ENCODE peak calls at places on chromosomes 7 and 10, in six cellular contexts. One of them, this sample, is unnamed.

GRCh38 chr7:35316549-35316948 is 62.6 kb upstream of the TBX20 start:
- DNase-seq in CD4-positive, CD25-positive, alpha-beta regulatory T cell: no peak
- DNase-seq in GM13977: no peak
- DNase-seq in activated T-helper 1 cell treated with anti-CD3 and anti-CD28 coated beads, Interleukin-12 subunit alpha, Interleukin-12 subunit beta, Interleukin-2, Interleukin-4 antibody, amounts not matched to agents 30 ng/mL and 10 ng/mL and 1 ng/mL, durations not matched to agents 14 hours and 24 hours and 36 hours: no peak
- DNase-seq in head of caudate nucleus: no peak
- DNase-seq in A549: no peak
- DNase-seq in this sample: no peak

GRCh38 chr7:154906201-154906600 is 96.7 kb downstream of the PAXIP1 start:
- DNase-seq in activated T-helper 1 cell treated with anti-CD3 and anti-CD28 coated beads, Interleukin-12 subunit alpha, Interleukin-12 subunit beta, Interleukin-2, Interleukin-4 antibody, amounts not matched to agents 30 ng/mL and 10 ng/mL and 1 ng/mL, durations not matched to agents 14 hours and 24 hours and 36 hours: no peak
- DNase-seq in CD4-positive, CD25-positive, alpha-beta regulatory T cell: no peak
- DNase-seq in head of caudate nucleus: no peak
- DNase-seq in GM13977: no peak
- DNase-seq in A549: no peak
- DNase-seq in this sample: no peak

GRCh38 chr7:105015631-105015965 is 1.6 kb downstream of the KMT2E start:
- DNase-seq in activated T-helper 1 cell treated with anti-CD3 and anti-CD28 coated beads, Interleukin-12 subunit alpha, Interleukin-12 subunit beta, Interleukin-2, Interleukin-4 antibody, amounts not matched to agents 30 ng/mL and 10 ng/mL and 1 ng/mL, durations not matched to agents 14 hours and 24 hours and 36 hours: no peak
- DNase-seq in head of caudate nucleus: peak; percentile 65
- DNase-seq in A549: no peak
- DNase-seq in CD4-positive, CD25-positive, alpha-beta regulatory T cell: no peak
- DNase-seq in GM13977: peak; percentile 18
- DNase-seq in this sample: no peak

GRCh38 chr10:75717126-75717916 is 285.9 kb downstream of the LRMDA start:
- DNase-seq in CD4-positive, CD25-positive, alpha-beta regulatory T cell: no peak
- DNase-seq in activated T-helper 1 cell treated with anti-CD3 and anti-CD28 coated beads, Interleukin-12 subunit alpha, Interleukin-12 subunit beta, Interleukin-2, Interleukin-4 antibody, amounts not matched to agents 30 ng/mL and 10 ng/mL and 1 ng/mL, durations not matched to agents 14 hours and 24 hours and 36 hours: no peak
- DNase-seq in head of caudate nucleus: no peak
- DNase-seq in GM13977: no peak
- DNase-seq in A549: no peak
- DNase-seq in this sample: no peak

GRCh38 chr7:37352974-37353948 is 95.4 kb downstream of the ELMO1 start:
- DNase-seq in head of caudate nucleus: no peak
- DNase-seq in activated T-helper 1 cell treated with anti-CD3 and anti-CD28 coated beads, Interleukin-12 subunit alpha, Interleukin-12 subunit beta, Interleukin-2, Interleukin-4 antibody, amounts not matched to agents 30 ng/mL and 10 ng/mL and 1 ng/mL, durations not matched to agents 14 hours and 24 hours and 36 hours: peak; percentile 71
- DNase-seq in A549: no peak
- DNase-seq in CD4-positive, CD25-positive, alpha-beta regulatory T cell: peak; percentile 73
- DNase-seq in GM13977: no peak
- DNase-seq in this sample: no peak

GRCh38 chr10:62858364-62858763 is 42.2 kb upstream of the EGR2 start:
- DNase-seq in A549: no peak
- DNase-seq in CD4-positive, CD25-positive, alpha-beta regulatory T cell: no peak
- DNase-seq in activated T-helper 1 cell treated with anti-CD3 and anti-CD28 coated beads, Interleukin-12 subunit alpha, Interleukin-12 subunit beta, Interleukin-2, Interleukin-4 antibody, amounts not matched to agents 30 ng/mL and 10 ng/mL and 1 ng/mL, durations not matched to agents 14 hours and 24 hours and 36 hours: no peak
- DNase-seq in GM13977: no peak
- DNase-seq in head of caudate nucleus: no peak
- DNase-seq in this sample: no peak

GRCh38 chr10:103936022-103936421 is 18.0 kb upstream of the STN1 start:
- DNase-seq in A549: no peak
- DNase-seq in activated T-helper 1 cell treated with anti-CD3 and anti-CD28 coated beads, Interleukin-12 subunit alpha, Interleukin-12 subunit beta, Interleukin-2, Interleukin-4 antibody, amounts not matched to agents 30 ng/mL and 10 ng/mL and 1 ng/mL, durations not matched to agents 14 hours and 24 hours and 36 hours: no peak
- DNase-seq in GM13977: no peak
- DNase-seq in CD4-positive, CD25-positive, alpha-beta regulatory T cell: no peak
- DNase-seq in head of caudate nucleus: peak; percentile 35
- DNase-seq in this sample: no peak

GRCh38 chr10:34808789-34809745 is 6.0 kb downstream of the PARD3 start:
- DNase-seq in GM13977: no peak
- DNase-seq in head of caudate nucleus: peak; percentile 53
- DNase-seq in activated T-helper 1 cell treated with anti-CD3 and anti-CD28 coated beads, Interleukin-12 subunit alpha, Interleukin-12 subunit beta, Interleukin-2, Interleukin-4 antibody, amounts not matched to agents 30 ng/mL and 10 ng/mL and 1 ng/mL, durations not matched to agents 14 hours and 24 hours and 36 hours: no peak
- DNase-seq in A549: no peak
- DNase-seq in CD4-positive, CD25-positive, alpha-beta regulatory T cell: no peak
- DNase-seq in this sample: no peak

GRCh38 chr7:1666779-1667565 is 3.1 kb upstream of the ELFN1 start:
- DNase-seq in activated T-helper 1 cell treated with anti-CD3 and anti-CD28 coated beads, Interleukin-12 subunit alpha, Interleukin-12 subunit beta, Interleukin-2, Interleukin-4 antibody, amounts not matched to agents 30 ng/mL and 10 ng/mL and 1 ng/mL, durations not matched to agents 14 hours and 24 hours and 36 hours: no peak
- DNase-seq in A549: peak; percentile 62
- DNase-seq in head of caudate nucleus: no peak
- DNase-seq in GM13977: peak; percentile 70
- DNase-seq in CD4-positive, CD25-positive, alpha-beta regulatory T cell: no peak
- DNase-seq in this sample: peak; percentile 67

GRCh38 chr10:101080933-101081546 is 19.3 kb downstream of the KAZALD1 start:
- DNase-seq in GM13977: no peak
- DNase-seq in head of caudate nucleus: no peak
- DNase-seq in activated T-helper 1 cell treated with anti-CD3 and anti-CD28 coated beads, Interleukin-12 subunit alpha, Interleukin-12 subunit beta, Interleukin-2, Interleukin-4 antibody, amounts not matched to agents 30 ng/mL and 10 ng/mL and 1 ng/mL, durations not matched to agents 14 hours and 24 hours and 36 hours: no peak
- DNase-seq in CD4-positive, CD25-positive, alpha-beta regulatory T cell: no peak
- DNase-seq in A549: no peak
- DNase-seq in this sample: no peak

GRCh38 chr10:70682920-70683600 is 10.8 kb downstream of the ADAMTS14 start:
- DNase-seq in activated T-helper 1 cell treated with anti-CD3 and anti-CD28 coated beads, Interleukin-12 subunit alpha, Interleukin-12 subunit beta, Interleukin-2, Interleukin-4 antibody, amounts not matched to agents 30 ng/mL and 10 ng/mL and 1 ng/mL, durations not matched to agents 14 hours and 24 hours and 36 hours: no peak
- DNase-seq in head of caudate nucleus: peak; percentile 72
- DNase-seq in CD4-positive, CD25-positive, alpha-beta regulatory T cell: no peak
- DNase-seq in GM13977: peak; percentile 54
- DNase-seq in A549: no peak
- DNase-seq in this sample: no peak

GRCh38 chr10:34526758-34527730 is 288.1 kb downstream of the PARD3 start:
- DNase-seq in CD4-positive, CD25-positive, alpha-beta regulatory T cell: no peak
- DNase-seq in head of caudate nucleus: no peak
- DNase-seq in A549: peak; percentile 72
- DNase-seq in activated T-helper 1 cell treated with anti-CD3 and anti-CD28 coated beads, Interleukin-12 subunit alpha, Interleukin-12 subunit beta, Interleukin-2, Interleukin-4 antibody, amounts not matched to agents 30 ng/mL and 10 ng/mL and 1 ng/mL, durations not matched to agents 14 hours and 24 hours and 36 hours: no peak
- DNase-seq in GM13977: no peak
- DNase-seq in this sample: peak; percentile 7

GRCh38 chr7:151079199-151079910 is 1.3 kb downstream of the FASTK start:
- DNase-seq in head of caudate nucleus: no peak
- DNase-seq in GM13977: no peak
- DNase-seq in A549: no peak
- DNase-seq in activated T-helper 1 cell treated with anti-CD3 and anti-CD28 coated beads, Interleukin-12 subunit alpha, Interleukin-12 subunit beta, Interleukin-2, Interleukin-4 antibody, amounts not matched to agents 30 ng/mL and 10 ng/mL and 1 ng/mL, durations not matched to agents 14 hours and 24 hours and 36 hours: no peak
- DNase-seq in CD4-positive, CD25-positive, alpha-beta regulatory T cell: no peak
- DNase-seq in this sample: no peak

GRCh38 chr7:85004402-85004801 is 182.5 kb downstream of the SEMA3D start:
- DNase-seq in GM13977: no peak
- DNase-seq in A549: no peak
- DNase-seq in head of caudate nucleus: no peak
- DNase-seq in activated T-helper 1 cell treated with anti-CD3 and anti-CD28 coated beads, Interleukin-12 subunit alpha, Interleukin-12 subunit beta, Interleukin-2, Interleukin-4 antibody, amounts not matched to agents 30 ng/mL and 10 ng/mL and 1 ng/mL, durations not matched to agents 14 hours and 24 hours and 36 hours: no peak
- DNase-seq in CD4-positive, CD25-positive, alpha-beta regulatory T cell: no peak
- DNase-seq in this sample: no peak

This sample was measured in frontal cortex.